ENCODE peak calls at places on chromosomes 16 and 17, in eight cellular contexts. X is nucleus accumbens; W is RWPE1; I is left colon; K is Caki2; P is kidney glomerular epithelial cell; E is CD8-positive, alpha-beta T cell; U is activated CD4-positive, alpha-beta memory T cell treated with anti-CD3 and anti-CD28 coated beads, Interleukin-2, amount 10 ng/mL, durations not matched to agents 7 days and 5 days. C is an unnamed sample.

GRCh38 chr17:35373984-35374765 is 754 bp upstream of the SLFN11 start:
- DNase-seq in I (peak; percentile 45), P (peak; percentile 8), U (peak; percentile 63), X (no peak), W (peak; percentile 20), K (no peak), E (no peak), C (peak; percentile 61)

GRCh38 chr16:85553436-85554113 is 59.5 kb upstream of the GSE1 start:
- DNase-seq in P (peak; percentile 21), K (peak; percentile 85), I (peak; percentile 80), W (peak; percentile 42), U (peak; percentile 59), X (no peak), E (no peak), C (no peak)

GRCh38 chr16:87582221-87582965 is 19.9 kb upstream of the JPH3 start:
- DNase-seq in W (no peak), K (no peak), U (no peak), P (peak; percentile 85), E (no peak), I (peak; percentile 31), X (no peak), C (no peak)

GRCh38 chr16:9128346-9129342 is 37.2 kb downstream of the HAPSTR1 start:
- DNase-seq in W (no peak), K (no peak), I (no peak), X (no peak), E (no peak), U (no peak), P (no peak), C (no peak)

GRCh38 chr16:79001156-79001997 is 599.2 kb downstream of the MAF start:
- DNase-seq in U (no peak), P (no peak), W (no peak), X (no peak), E (no peak), K (no peak), I (no peak), C (no peak)

GRCh38 chr17:38912221-38912813 is 13.1 kb upstream of the LASP1NB start:
- DNase-seq in X (no peak), K (no peak), E (no peak), W (no peak), I (no peak), U (no peak), P (no peak), C (no peak)

GRCh38 chr17:76986318-76986717 is 118.1 kb downstream of the MGAT5B start:
- DNase-seq in P (no peak), X (no peak), I (no peak), W (no peak), E (no peak), K (no peak), U (no peak), C (no peak)

GRCh38 chr17:6496116-6496481 is 51.8 kb downstream of the PIMREG start:
- DNase-seq in K (no peak), I (no peak), U (no peak), P (no peak), W (no peak), E (no peak), X (no peak), C (no peak)

GRCh38 chr16:82631701-82632685 is 5.2 kb downstream of the CDH13 start:
- DNase-seq in E (no peak), P (no peak), U (no peak), K (no peak), X (no peak), I (no peak), W (no peak), C (no peak)

GRCh38 chr16:87580855-87581261 is 21.4 kb upstream of the JPH3 start:
- DNase-seq in P (peak; percentile 64), W (no peak), K (peak; percentile 87), X (no peak), I (no peak), E (no peak), U (no peak), C (no peak)

GRCh38 chr16:89139907-89140361 is 31.6 kb upstream of the CDH15 start:
- DNase-seq in P (no peak), K (no peak), E (no peak), W (no peak), I (no peak), U (no peak), X (no peak), C (no peak)

GRCh38 chr17:14118951-14119350 is 49.6 kb downstream of the COX10 start:
- DNase-seq in W (no peak), K (no peak), U (no peak), E (no peak), X (no peak), P (no peak), I (no peak), C (no peak)

GRCh38 chr17:70848785-70849184 is 679.5 kb downstream of the KCNJ2 start:
- DNase-seq in K (peak; percentile 68), I (no peak), P (peak; percentile 80), X (no peak), U (no peak), E (no peak), W (peak; percentile 2), C (no peak)

GRCh38 chr17:43591750-43592562 is 45.8 kb upstream of the ETV4 start:
- DNase-seq in X (no peak), P (peak; percentile 92), U (no peak), E (no peak), K (no peak), W (peak; percentile 80), I (peak; percentile 29), C (no peak)